ENCODE peak calls at places on chromosomes 1 and 21, in six cellular contexts. C is choroid plexus epithelial cell; R is activated CD4-positive, CD25-positive, alpha-beta regulatory T cell; Q is KBM-7; G is NCI-H2107; Y is posterior cingulate gyrus. I is an unnamed sample.

GRCh38 chr1:26017606-26018005 is 4.0 kb upstream of the EXTL1 start:
- DNase-seq in R (no peak), G (no peak), C (no peak), Q (no peak), Y (no peak), I (no peak)

GRCh38 chr1:2347409-2347785 is 44.0 kb downstream of the MORN1 start:
- DNase-seq in Q (no peak), Y (no peak), C (no peak), R (no peak), G (no peak), I (no peak)

GRCh38 chr1:247962911-247963588 is 2.0 kb upstream of the OR2AK2 start:
- DNase-seq in G (no peak), Q (peak; percentile 3), R (no peak), Y (peak; percentile 49), C (no peak), I (peak; percentile 98)

GRCh38 chr1:42529724-42530161 is 66.7 kb downstream of the CCDC30 start:
- DNase-seq in G (no peak), C (peak; percentile 40), Q (no peak), Y (no peak), R (no peak), I (peak; percentile 84)

GRCh38 chr1:64822621-64823020 is 77.7 kb downstream of the RAVER2 start:
- DNase-seq in Y (no peak), Q (no peak), C (peak; percentile 51), R (no peak), G (no peak), I (no peak)

GRCh38 chr1:32969556-32969955 is 4.9 kb upstream of the RNF19B start:
- DNase-seq in G (no peak), Y (no peak), Q (no peak), R (no peak), C (peak; percentile 21), I (peak; percentile 30)

GRCh38 chr1:193654951-193655705 is 468.7 kb upstream of the B3GALT2 start:
- DNase-seq in G (no peak), C (no peak), Y (no peak), Q (no peak), R (no peak), I (peak; percentile 23)

GRCh38 chr1:5109652-5110051 is 455.2 kb downstream of the AJAP1 start:
- DNase-seq in Q (no peak), Y (no peak), C (no peak), G (no peak), R (no peak), I (no peak)

GRCh38 chr1:246455487-246455886 is 51.6 kb downstream of the SMYD3 start:
- DNase-seq in Q (no peak), Y (no peak), R (no peak), G (no peak), C (no peak), I (no peak)

GRCh38 chr1:44008259-44008658 is 16.9 kb downstream of the CCDC24 start:
- DNase-seq in G (no peak), R (no peak), Y (no peak), C (no peak), Q (no peak), I (no peak)

GRCh38 chr1:212119397-212119837 is 83.9 kb downstream of the DTL start:
- DNase-seq in Q (no peak), Y (no peak), R (no peak), C (no peak), G (no peak), I (no peak)

GRCh38 chr1:229117664-229118300 is 153.1 kb upstream of the RAB4A start:
- DNase-seq in R (no peak), Q (no peak), Y (no peak), C (no peak), G (no peak), I (no peak)

GRCh38 chr1:34547043-34547674 is 207.7 kb upstream of the GJB5 start:
- DNase-seq in R (no peak), Q (peak; percentile 1), G (no peak), Y (no peak), C (peak; percentile 2), I (peak; percentile 2)

GRCh38 chr1:11458811-11459275 is 20.1 kb upstream of the DISP3 start:
- DNase-seq in C (no peak), Y (peak; percentile 92), Q (no peak), R (no peak), G (no peak), I (no peak)

GRCh38 chr1:83860506-83861221 is 138.3 kb downstream of the TTLL7 start:
- DNase-seq in Q (no peak), Y (peak; percentile 95), R (peak; percentile 37), G (peak; percentile 9), C (peak; percentile 42), I (peak; percentile 79)

GRCh38 chr1:26361605-26362122 is 7.7 kb upstream of the CRYBG2 start:
- DNase-seq in C (no peak), G (no peak), Q (no peak), Y (no peak), R (no peak), I (no peak)

GRCh38 chr1:223350361-223350908 is 13.5 kb downstream of the SUSD4 start:
- DNase-seq in Q (no peak), Y (no peak), R (no peak), C (no peak), G (no peak), I (no peak)

GRCh38 chr21:45421071-45421845 is 16.3 kb downstream of the COL18A1 start:
- DNase-seq in R (no peak), C (no peak), Y (peak; percentile 51), G (no peak), Q (no peak), I (no peak)

GRCh38 chr1:94496076-94496755 is 45.3 kb downstream of the F3 start:
- DNase-seq in Y (no peak), Q (no peak), C (no peak), G (no peak), R (no peak), I (no peak)

GRCh38 chr21:44681861-44682579 is at the start of gene KRTAP12-1:
- DNase-seq in R (no peak), C (no peak), Q (no peak), Y (no peak), G (peak; percentile 83), I (no peak)

GRCh38 chr1:246165826-246166709 is 341.0 kb downstream of the SMYD3 start:
- DNase-seq in G (no peak), Y (no peak), C (no peak), R (no peak), Q (no peak), I (peak; percentile 41)